ENCODE peak calls at places on chromosome 4, in nine cellular contexts. V is activated naive CD8-positive, alpha-beta T cell treated with anti-CD3 and anti-CD28 coated beads, Interleukin-2, amount 50 U/mL, for 16 hours; A is HT1080; F is HTR-8/SVneo; O is IMR-90; G is GDM1; Z is aorta; J is NCI-H1092 treated with DMSO at 0.1 percent for 48 hours; X is hypothalamus. E is an unnamed sample.

GRCh38 chr4:38323141-38323634 is 340.8 kb upstream of the KLF3 start:
- DNase-seq in X (no peak), J (no peak), G (no peak), O (peak; percentile 43), F (no peak), Z (no peak), A (no peak), V (no peak), E (no peak)

GRCh38 chr4:4492161-4492847 is 49.5 kb downstream of the STX18 start:
- DNase-seq in G (no peak), J (no peak), Z (no peak), X (no peak), V (no peak), A (no peak), O (peak; percentile 77), F (peak; percentile 11), E (no peak)

GRCh38 chr4:124868495-124868894 is 156.0 kb upstream of the ANKRD50 start:
- DNase-seq in O (no peak), A (no peak), V (no peak), G (no peak), X (no peak), Z (no peak), J (no peak), F (no peak), E (no peak)

GRCh38 chr4:154489558-154490260 is 1.9 kb downstream of the DCHS2 start:
- DNase-seq in A (no peak), Z (no peak), O (no peak), G (no peak), J (no peak), X (no peak), F (no peak), V (no peak), E (no peak)

GRCh38 chr4:3834921-3835521 is 68.8 kb downstream of the ADRA2C start:
- DNase-seq in X (no peak), F (no peak), G (no peak), O (no peak), V (no peak), A (no peak), Z (no peak), J (peak; percentile 22), E (no peak)

GRCh38 chr4:145956288-145956890 is 17.8 kb upstream of the ZNF827 start:
- DNase-seq in X (peak; percentile 1), G (peak; percentile 10), Z (no peak), V (no peak), F (peak; percentile 47), A (peak; percentile 26), O (peak; percentile 40), J (peak; percentile 29), E (peak; percentile 71)

GRCh38 chr4:183241322-183241640 is 78.8 kb downstream of the CLDN22 start:
- DNase-seq in X (no peak), G (no peak), A (peak; percentile 12), F (peak; percentile 45), Z (no peak), O (peak; percentile 93), V (no peak), J (no peak), E (peak; percentile 81)

GRCh38 chr4:140238353-140239041 is 84.5 kb upstream of the MAML3 start:
- DNase-seq in V (no peak), J (peak; percentile 97), Z (peak; percentile 95), O (peak; percentile 77), A (no peak), G (peak; percentile 52), X (peak; percentile 66), F (no peak), E (no peak)

GRCh38 chr4:40507977-40508376 is 121.7 kb downstream of the RBM47 start:
- DNase-seq in A (no peak), F (no peak), O (no peak), X (no peak), V (no peak), G (no peak), J (no peak), Z (no peak), E (no peak)

GRCh38 chr4:8760561-8760960 is 111.1 kb downstream of the HMX1 start:
- DNase-seq in J (no peak), G (no peak), V (no peak), A (no peak), Z (peak; percentile 11), O (no peak), F (no peak), X (no peak), E (no peak)

GRCh38 chr4:153156263-153156662 is 48.0 kb upstream of the TRIM2 start:
- DNase-seq in X (peak; percentile 26), J (no peak), G (peak; percentile 20), Z (no peak), O (no peak), F (no peak), V (no peak), A (peak; percentile 32), E (no peak)

GRCh38 chr4:26787461-26788340 is 72.9 kb upstream of the STIM2 start:
- DNase-seq in Z (peak; percentile 57), O (peak; percentile 76), A (peak; percentile 92), X (peak; percentile 11), G (no peak), V (no peak), F (peak; percentile 25), J (peak; percentile 44), E (no peak)

GRCh38 chr4:33837043-33837442 is 2407.3 kb downstream of the ARAP2 start:
- DNase-seq in J (no peak), X (no peak), G (no peak), V (no peak), F (peak; percentile 19), Z (no peak), O (peak; percentile 80), A (peak; percentile 81), E (peak; percentile 78)

GRCh38 chr4:162163892-162164759 is at the start of gene FSTL5:
- DNase-seq in J (peak; percentile 39), V (no peak), F (peak; percentile 65), A (peak; percentile 81), O (peak; percentile 2), X (peak; percentile 88), G (no peak), Z (no peak), E (peak; percentile 42)